ENCODE peak calls at places on chromosomes 11 and 22, in six cellular contexts. One of them, this sample, is unnamed.

GRCh38 chr11:64181506-64182411 is 4.2 kb upstream of the STIP1 start:
- DNase-seq in GM12864: no peak
- DNase-seq in WERI-Rb-1: peak; percentile 94
- DNase-seq in foreskin fibroblast: peak; percentile 92
- DNase-seq in cardiac fibroblast: peak; percentile 93
- DNase-seq in A549: peak; percentile 87
- DNase-seq in this sample: no peak

GRCh38 chr11:17259931-17260499 is 16.5 kb upstream of the NUCB2 start:
- DNase-seq in A549: no peak
- DNase-seq in GM12864: no peak
- DNase-seq in cardiac fibroblast: peak; percentile 42
- DNase-seq in foreskin fibroblast: no peak
- DNase-seq in WERI-Rb-1: no peak
- DNase-seq in this sample: no peak

GRCh38 chr11:86620796-86621575 is 51.4 kb downstream of the ME3 start:
- DNase-seq in cardiac fibroblast: peak; percentile 84
- DNase-seq in GM12864: no peak
- DNase-seq in A549: no peak
- DNase-seq in foreskin fibroblast: no peak
- DNase-seq in WERI-Rb-1: no peak
- DNase-seq in this sample: no peak

GRCh38 chr11:45590743-45591142 is 74.7 kb downstream of the CHST1 start:
- DNase-seq in A549: no peak
- DNase-seq in cardiac fibroblast: peak; percentile 59
- DNase-seq in WERI-Rb-1: no peak
- DNase-seq in GM12864: no peak
- DNase-seq in foreskin fibroblast: no peak
- DNase-seq in this sample: no peak

GRCh38 chr22:24440718-24441405 is 13.5 kb downstream of the ADORA2A start:
- DNase-seq in WERI-Rb-1: no peak
- DNase-seq in cardiac fibroblast: no peak
- DNase-seq in GM12864: no peak
- DNase-seq in A549: no peak
- DNase-seq in foreskin fibroblast: no peak
- DNase-seq in this sample: no peak

GRCh38 chr11:78101073-78101472 is 21.4 kb upstream of the NDUFC2 start:
- DNase-seq in foreskin fibroblast: no peak
- DNase-seq in A549: no peak
- DNase-seq in GM12864: no peak
- DNase-seq in cardiac fibroblast: no peak
- DNase-seq in WERI-Rb-1: no peak
- DNase-seq in this sample: no peak

GRCh38 chr11:9855579-9856260 is 191.8 kb downstream of the SWAP70 start:
- DNase-seq in cardiac fibroblast: no peak
- DNase-seq in A549: no peak
- DNase-seq in WERI-Rb-1: no peak
- DNase-seq in GM12864: no peak
- DNase-seq in foreskin fibroblast: peak; percentile 57
- DNase-seq in this sample: no peak

GRCh38 chr11:38136887-38137286 is 1538.9 kb upstream of the RAG2 start:
- DNase-seq in WERI-Rb-1: no peak
- DNase-seq in foreskin fibroblast: no peak
- DNase-seq in GM12864: no peak
- DNase-seq in A549: no peak
- DNase-seq in cardiac fibroblast: no peak
- DNase-seq in this sample: no peak

GRCh38 chr22:45960477-45961386 is 16.2 kb downstream of the WNT7B start:
- DNase-seq in A549: no peak
- DNase-seq in cardiac fibroblast: no peak
- DNase-seq in GM12864: no peak
- DNase-seq in WERI-Rb-1: no peak
- DNase-seq in foreskin fibroblast: no peak
- DNase-seq in this sample: no peak

GRCh38 chr11:73267122-73267846 is 4.9 kb upstream of the P2RY6 start:
- DNase-seq in foreskin fibroblast: no peak
- DNase-seq in A549: no peak
- DNase-seq in cardiac fibroblast: no peak
- DNase-seq in GM12864: no peak
- DNase-seq in WERI-Rb-1: no peak
- DNase-seq in this sample: no peak

GRCh38 chr11:66554602-66555001 is 7.9 kb downstream of the ACTN3 start:
- DNase-seq in WERI-Rb-1: no peak
- DNase-seq in GM12864: no peak
- DNase-seq in foreskin fibroblast: no peak
- DNase-seq in A549: no peak
- DNase-seq in cardiac fibroblast: no peak
- DNase-seq in this sample: no peak

GRCh38 chr11:95093548-95093947 is 3.9 kb downstream of the ENDOD1 start:
- DNase-seq in WERI-Rb-1: no peak
- DNase-seq in foreskin fibroblast: no peak
- DNase-seq in A549: no peak
- DNase-seq in GM12864: no peak
- DNase-seq in cardiac fibroblast: no peak
- DNase-seq in this sample: no peak

GRCh38 chr11:373716-374551 is 4.6 kb downstream of the B4GALNT4 start:
- DNase-seq in foreskin fibroblast: no peak
- DNase-seq in WERI-Rb-1: no peak
- DNase-seq in cardiac fibroblast: no peak
- DNase-seq in GM12864: no peak
- DNase-seq in A549: no peak
- DNase-seq in this sample: no peak

GRCh38 chr11:117930208-117930570 is 987 bp upstream of the TMPRSS13 start:
- DNase-seq in foreskin fibroblast: no peak
- DNase-seq in GM12864: no peak
- DNase-seq in WERI-Rb-1: no peak
- DNase-seq in A549: no peak
- DNase-seq in cardiac fibroblast: no peak
- DNase-seq in this sample: no peak

GRCh38 chr11:117930668-117931330 is 1.6 kb upstream of the TMPRSS13 start:
- DNase-seq in cardiac fibroblast: no peak
- DNase-seq in WERI-Rb-1: no peak
- DNase-seq in foreskin fibroblast: no peak
- DNase-seq in A549: no peak
- DNase-seq in GM12864: no peak
- DNase-seq in this sample: no peak

GRCh38 chr11:117929568-117930207 is 486 bp upstream of the TMPRSS13 start:
- DNase-seq in cardiac fibroblast: no peak
- DNase-seq in A549: no peak
- DNase-seq in foreskin fibroblast: no peak
- DNase-seq in WERI-Rb-1: no peak
- DNase-seq in GM12864: no peak
- DNase-seq in this sample: no peak

GRCh38 chr11:117927926-117928325 is 1.3 kb downstream of the TMPRSS13 start:
- DNase-seq in cardiac fibroblast: no peak
- DNase-seq in A549: no peak
- DNase-seq in foreskin fibroblast: no peak
- DNase-seq in GM12864: no peak
- DNase-seq in WERI-Rb-1: no peak
- DNase-seq in this sample: no peak

DNA sequence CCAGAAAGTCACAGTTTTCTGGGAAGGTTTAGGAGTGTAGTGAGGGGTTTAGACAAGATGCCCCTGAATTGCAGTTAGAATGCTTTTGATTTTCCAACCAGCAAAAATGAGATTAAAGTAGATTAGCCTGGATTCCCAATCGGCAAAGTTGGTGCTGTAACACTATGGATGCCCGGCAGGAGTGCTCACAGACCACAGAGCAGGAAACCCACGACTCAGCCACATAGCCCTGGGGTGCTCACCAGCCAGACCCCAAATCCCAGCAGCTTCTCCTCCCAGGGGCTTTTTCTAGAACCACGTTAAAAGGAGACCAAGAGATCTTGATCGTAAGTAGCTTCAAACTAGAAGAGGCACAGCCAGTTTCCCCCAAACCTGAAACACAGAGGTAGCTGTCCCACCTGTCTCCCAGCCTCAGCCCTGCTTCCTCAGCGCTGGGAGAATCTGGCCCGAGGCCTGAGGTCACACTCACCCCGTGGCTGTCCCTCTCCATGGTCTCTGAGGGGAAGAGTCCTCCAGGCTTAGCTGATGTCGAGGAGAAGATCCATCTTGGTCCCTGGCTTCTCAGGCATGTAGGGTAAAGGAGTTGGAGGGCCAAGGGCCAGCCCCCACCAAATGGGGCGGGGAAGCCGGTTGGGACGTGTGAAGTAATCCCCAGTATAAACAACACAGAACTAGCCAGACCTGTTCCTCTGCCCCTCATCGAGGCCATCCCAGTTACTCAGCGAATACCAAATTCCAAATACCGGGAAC is at the start of gene TMPRSS13:
- DNase-seq in foreskin fibroblast: no peak
- DNase-seq in cardiac fibroblast: no peak
- DNase-seq in WERI-Rb-1: no peak
- DNase-seq in GM12864: no peak
- DNase-seq in A549: no peak
- DNase-seq in this sample: no peak
- H3K4me3 ChIP-seq in foreskin fibroblast: no peak within 1 kb of the TSS
- H3K4me3 ChIP-seq in cardiac fibroblast: no peak within 1 kb of the TSS
- H3K4me3 ChIP-seq in WERI-Rb-1: no peak within 1 kb of the TSS
- H3K4me3 ChIP-seq in GM12864: no peak within 1 kb of the TSS
- H3K4me3 ChIP-seq in A549: no peak within 1 kb of the TSS
- H3K4me3 ChIP-seq in this sample: no peak within 1 kb of the TSS

GRCh38 chr11:43503417-43503816 is 144.7 kb downstream of the TTC17 start:
- DNase-seq in WERI-Rb-1: no peak
- DNase-seq in A549: no peak
- DNase-seq in cardiac fibroblast: no peak
- DNase-seq in foreskin fibroblast: no peak
- DNase-seq in GM12864: no peak
- DNase-seq in this sample: no peak

GRCh38 chr11:43507171-43507570 is 148.5 kb downstream of the TTC17 start:
- DNase-seq in GM12864: no peak
- DNase-seq in A549: no peak
- DNase-seq in cardiac fibroblast: no peak
- DNase-seq in foreskin fibroblast: no peak
- DNase-seq in WERI-Rb-1: no peak
- DNase-seq in this sample: no peak

GRCh38 chr11:43508511-43508918 is 149.8 kb downstream of the TTC17 start:
- DNase-seq in WERI-Rb-1: no peak
- DNase-seq in GM12864: no peak
- DNase-seq in A549: no peak
- DNase-seq in cardiac fibroblast: peak; percentile 48
- DNase-seq in foreskin fibroblast: peak; percentile 58
- DNase-seq in this sample: no peak

GRCh38 chr11:43505171-43505570 is 146.5 kb downstream of the TTC17 start:
- DNase-seq in WERI-Rb-1: no peak
- DNase-seq in A549: no peak
- DNase-seq in cardiac fibroblast: no peak
- DNase-seq in GM12864: no peak
- DNase-seq in foreskin fibroblast: no peak
- DNase-seq in this sample: no peak

DNA sequence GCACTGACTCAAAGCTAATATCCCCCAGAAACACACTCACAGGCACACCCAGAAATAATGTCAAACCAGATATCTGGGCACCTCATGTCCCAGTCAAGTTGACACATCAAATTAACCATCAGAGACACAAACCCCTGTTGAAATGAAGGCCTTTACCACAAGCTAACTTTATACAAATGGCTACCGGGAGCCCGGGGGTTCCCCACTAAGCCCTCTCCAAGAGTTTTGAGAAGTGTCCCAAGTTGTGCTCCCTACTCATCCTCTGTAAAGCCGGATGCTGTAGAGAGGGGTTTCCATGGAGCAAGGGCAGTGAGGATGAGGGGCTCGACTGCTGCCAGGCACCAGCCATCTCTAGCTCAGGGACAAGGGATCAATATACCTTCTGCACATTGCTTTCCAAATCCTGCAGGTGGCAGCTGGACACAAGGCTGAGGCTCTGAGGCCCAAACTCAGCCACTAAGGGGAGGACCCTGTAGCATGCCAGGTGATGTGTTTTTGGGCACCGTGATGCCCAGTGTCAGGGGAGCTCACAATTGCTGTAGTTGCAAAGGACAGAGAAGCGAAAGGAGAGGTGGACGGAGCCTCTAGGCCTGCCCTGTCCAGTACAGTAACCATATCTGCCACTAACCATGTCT is 145.7 kb downstream of the TTC17 start:
- DNase-seq in cardiac fibroblast: peak; percentile 15
- DNase-seq in WERI-Rb-1: peak; percentile 42
- DNase-seq in A549: peak; percentile 28
- DNase-seq in foreskin fibroblast: no peak
- DNase-seq in GM12864: no peak
- DNase-seq in this sample: no peak
- TF ChIP-seq CTCF in cardiac fibroblast: peak; percentile 42
- TF ChIP-seq CTCF in WERI-Rb-1: peak; percentile 78
- TF ChIP-seq CTCF in A549: no peak
- TF ChIP-seq CTCF in foreskin fibroblast: no peak
- TF ChIP-seq CTCF in GM12864: peak; percentile 36
- TF ChIP-seq CTCF in this sample: peak; percentile 73

DNA sequence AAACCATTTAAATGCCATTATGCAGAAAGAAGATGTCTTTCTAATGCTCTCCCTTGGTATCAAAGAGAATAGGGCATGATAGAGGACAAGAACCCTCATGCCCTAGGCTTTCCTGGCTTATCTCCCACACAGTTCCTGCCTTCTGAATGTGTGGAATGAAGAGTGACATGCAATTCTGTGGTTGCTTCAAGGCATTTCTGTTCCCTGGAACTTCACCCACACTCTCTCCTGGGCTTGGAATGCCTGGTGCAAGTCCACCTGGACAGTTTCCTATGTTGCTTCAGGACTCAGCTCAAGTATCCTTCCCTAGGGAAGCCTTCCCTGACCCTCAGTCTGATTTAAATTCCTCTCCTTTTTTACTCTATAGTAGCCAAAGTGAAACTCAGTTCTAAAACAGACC is 53.8 kb upstream of the DRD2 start:
- DNase-seq in WERI-Rb-1: no peak
- DNase-seq in A549: no peak
- DNase-seq in GM12864: no peak
- DNase-seq in foreskin fibroblast: no peak
- DNase-seq in cardiac fibroblast: peak; percentile 22
- DNase-seq in this sample: no peak
- H3K4me3 ChIP-seq in WERI-Rb-1: no peak overlapping the region
- H3K4me3 ChIP-seq in A549: no peak overlapping the region
- H3K4me3 ChIP-seq in GM12864: no peak overlapping the region
- H3K4me3 ChIP-seq in foreskin fibroblast: no peak overlapping the region
- H3K4me3 ChIP-seq in cardiac fibroblast: no peak overlapping the region
- H3K4me3 ChIP-seq in this sample: no peak overlapping the region

DNA sequence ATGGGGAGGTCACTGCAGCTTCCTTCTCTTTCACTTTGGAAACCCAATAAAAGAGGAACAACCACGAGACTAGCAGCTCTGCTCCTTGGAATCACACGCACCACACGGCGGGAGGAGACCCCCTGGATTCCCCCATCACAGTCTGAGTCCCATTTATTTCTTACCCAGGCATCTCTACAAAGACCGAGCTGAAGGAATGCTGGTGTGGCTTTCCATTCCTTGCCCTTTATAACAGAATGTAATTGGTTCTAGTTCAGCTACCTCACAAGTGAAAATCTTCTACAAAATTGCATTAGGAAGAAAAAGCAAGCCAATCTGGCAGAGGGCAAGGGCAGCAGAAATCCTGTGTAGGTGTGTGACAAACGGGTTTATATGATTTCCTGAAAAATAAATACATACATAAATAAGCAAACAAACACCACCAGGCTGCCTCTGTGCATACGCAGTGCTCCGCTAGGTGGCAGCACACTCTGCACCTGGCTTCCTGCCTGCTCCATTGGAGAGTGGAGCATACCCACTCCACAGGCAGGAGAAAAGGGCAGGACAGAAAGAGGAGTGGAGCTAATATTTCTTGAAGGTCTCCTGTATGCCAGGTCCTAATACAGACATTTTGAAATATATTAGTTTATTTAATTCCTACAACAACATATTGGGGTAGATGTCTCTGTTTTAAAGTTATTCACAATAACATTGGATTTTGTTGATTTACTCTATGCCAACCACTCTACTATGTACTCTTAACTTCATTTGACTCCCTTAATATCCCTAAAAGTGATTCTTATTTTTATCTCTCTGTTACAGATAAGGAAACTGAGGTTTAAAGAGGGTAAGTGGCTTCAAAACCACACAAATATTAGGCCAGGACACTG is 673.1 kb downstream of the KCNA4 start:
- DNase-seq in A549: peak; percentile 35
- DNase-seq in GM12864: no peak
- DNase-seq in cardiac fibroblast: peak; percentile 64
- DNase-seq in foreskin fibroblast: no peak
- DNase-seq in WERI-Rb-1: peak; percentile 73
- DNase-seq in this sample: no peak
- TF ChIP-seq CTCF in A549: peak; percentile 83
- TF ChIP-seq CTCF in GM12864: peak; percentile 99
- TF ChIP-seq CTCF in cardiac fibroblast: peak; percentile 96
- TF ChIP-seq CTCF in foreskin fibroblast: peak; percentile 96
- TF ChIP-seq CTCF in WERI-Rb-1: peak; percentile 90
- TF ChIP-seq CTCF in this sample: peak; percentile 100

This sample was measured in epithelial cell of proximal tubule.